ENCODE peak calls at places on chromosomes 1 and 21, in ten cellular contexts. One of them, this sample, is unnamed.

GRCh38 chr21:33518899-33519298 is 23.0 kb downstream of the GART start:
- DNase-seq in WTC11: no peak
- DNase-seq in choroid plexus epithelial cell: no peak
- DNase-seq in activated CD8-positive, alpha-beta memory T cell treated with anti-CD3 and anti-CD28 coated beads for 48 hours: no peak
- DNase-seq in adipocyte: no peak
- DNase-seq in RWPE1: no peak
- DNase-seq in hepatocyte: no peak
- DNase-seq in cardiac muscle cell: no peak
- DNase-seq in Calu3: no peak
- DNase-seq in stimulated activated effector memory CD8-positive, alpha-beta T cell treated with anti-CD3 and anti-CD28 coated beads, Interleukin-12 subunit alpha, Interleukin-12 subunit beta, amount 100 ng/mL, for 72 hours: no peak
- DNase-seq in this sample: no peak

GRCh38 chr1:239457491-239458488 is 71.4 kb downstream of the CHRM3 start:
- DNase-seq in WTC11: no peak
- DNase-seq in choroid plexus epithelial cell: no peak
- DNase-seq in activated CD8-positive, alpha-beta memory T cell treated with anti-CD3 and anti-CD28 coated beads for 48 hours: no peak
- DNase-seq in adipocyte: no peak
- DNase-seq in RWPE1: no peak
- DNase-seq in hepatocyte: no peak
- DNase-seq in cardiac muscle cell: no peak
- DNase-seq in Calu3: no peak
- DNase-seq in stimulated activated effector memory CD8-positive, alpha-beta T cell treated with anti-CD3 and anti-CD28 coated beads, Interleukin-12 subunit alpha, Interleukin-12 subunit beta, amount 100 ng/mL, for 72 hours: no peak
- DNase-seq in this sample: no peak

GRCh38 chr1:40344597-40344996 is 27.5 kb upstream of the COL9A2 start:
- DNase-seq in WTC11: no peak
- DNase-seq in choroid plexus epithelial cell: peak
- DNase-seq in activated CD8-positive, alpha-beta memory T cell treated with anti-CD3 and anti-CD28 coated beads for 48 hours: no peak
- DNase-seq in adipocyte: peak
- DNase-seq in RWPE1: no peak
- DNase-seq in hepatocyte: peak
- DNase-seq in cardiac muscle cell: peak
- DNase-seq in Calu3: peak
- DNase-seq in stimulated activated effector memory CD8-positive, alpha-beta T cell treated with anti-CD3 and anti-CD28 coated beads, Interleukin-12 subunit alpha, Interleukin-12 subunit beta, amount 100 ng/mL, for 72 hours: no peak
- DNase-seq in this sample: no peak

GRCh38 chr1:12717301-12717838 is 1.5 kb downstream of the AADACL3 start:
- DNase-seq in WTC11: no peak
- DNase-seq in choroid plexus epithelial cell: no peak
- DNase-seq in activated CD8-positive, alpha-beta memory T cell treated with anti-CD3 and anti-CD28 coated beads for 48 hours: no peak
- DNase-seq in adipocyte: no peak
- DNase-seq in RWPE1: no peak
- DNase-seq in hepatocyte: no peak
- DNase-seq in cardiac muscle cell: no peak
- DNase-seq in Calu3: no peak
- DNase-seq in stimulated activated effector memory CD8-positive, alpha-beta T cell treated with anti-CD3 and anti-CD28 coated beads, Interleukin-12 subunit alpha, Interleukin-12 subunit beta, amount 100 ng/mL, for 72 hours: no peak
- DNase-seq in this sample: no peak

GRCh38 chr1:234981758-234982157 is 146.9 kb downstream of the TOMM20 start:
- DNase-seq in WTC11: no peak
- DNase-seq in choroid plexus epithelial cell: no peak
- DNase-seq in activated CD8-positive, alpha-beta memory T cell treated with anti-CD3 and anti-CD28 coated beads for 48 hours: no peak
- DNase-seq in adipocyte: no peak
- DNase-seq in RWPE1: no peak
- DNase-seq in hepatocyte: no peak
- DNase-seq in cardiac muscle cell: no peak
- DNase-seq in Calu3: no peak
- DNase-seq in stimulated activated effector memory CD8-positive, alpha-beta T cell treated with anti-CD3 and anti-CD28 coated beads, Interleukin-12 subunit alpha, Interleukin-12 subunit beta, amount 100 ng/mL, for 72 hours: no peak
- DNase-seq in this sample: no peak

GRCh38 chr1:156865865-156866678 is 5.4 kb downstream of the NTRK1 start:
- DNase-seq in WTC11: no peak
- DNase-seq in choroid plexus epithelial cell: no peak
- DNase-seq in activated CD8-positive, alpha-beta memory T cell treated with anti-CD3 and anti-CD28 coated beads for 48 hours: no peak
- DNase-seq in adipocyte: no peak
- DNase-seq in RWPE1: no peak
- DNase-seq in hepatocyte: no peak
- DNase-seq in cardiac muscle cell: no peak
- DNase-seq in Calu3: no peak
- DNase-seq in stimulated activated effector memory CD8-positive, alpha-beta T cell treated with anti-CD3 and anti-CD28 coated beads, Interleukin-12 subunit alpha, Interleukin-12 subunit beta, amount 100 ng/mL, for 72 hours: no peak
- DNase-seq in this sample: no peak

GRCh38 chr1:98098473-98098872 is 177.6 kb upstream of the DPYD start:
- DNase-seq in WTC11: no peak
- DNase-seq in choroid plexus epithelial cell: no peak
- DNase-seq in activated CD8-positive, alpha-beta memory T cell treated with anti-CD3 and anti-CD28 coated beads for 48 hours: no peak
- DNase-seq in adipocyte: no peak
- DNase-seq in RWPE1: no peak
- DNase-seq in hepatocyte: no peak
- DNase-seq in cardiac muscle cell: no peak
- DNase-seq in Calu3: no peak
- DNase-seq in stimulated activated effector memory CD8-positive, alpha-beta T cell treated with anti-CD3 and anti-CD28 coated beads, Interleukin-12 subunit alpha, Interleukin-12 subunit beta, amount 100 ng/mL, for 72 hours: no peak
- DNase-seq in this sample: no peak

GRCh38 chr1:55081188-55081904 is 42.0 kb downstream of the PCSK9 start:
- DNase-seq in WTC11: no peak
- DNase-seq in choroid plexus epithelial cell: peak
- DNase-seq in activated CD8-positive, alpha-beta memory T cell treated with anti-CD3 and anti-CD28 coated beads for 48 hours: no peak
- DNase-seq in adipocyte: peak
- DNase-seq in RWPE1: peak
- DNase-seq in hepatocyte: no peak
- DNase-seq in cardiac muscle cell: peak
- DNase-seq in Calu3: no peak
- DNase-seq in stimulated activated effector memory CD8-positive, alpha-beta T cell treated with anti-CD3 and anti-CD28 coated beads, Interleukin-12 subunit alpha, Interleukin-12 subunit beta, amount 100 ng/mL, for 72 hours: no peak
- DNase-seq in this sample: no peak

GRCh38 chr1:234774971-234775370 is 165.0 kb upstream of the IRF2BP2 start:
- DNase-seq in WTC11: no peak
- DNase-seq in choroid plexus epithelial cell: peak
- DNase-seq in activated CD8-positive, alpha-beta memory T cell treated with anti-CD3 and anti-CD28 coated beads for 48 hours: no peak
- DNase-seq in adipocyte: no peak
- DNase-seq in RWPE1: no peak
- DNase-seq in hepatocyte: peak
- DNase-seq in cardiac muscle cell: no peak
- DNase-seq in Calu3: no peak
- DNase-seq in stimulated activated effector memory CD8-positive, alpha-beta T cell treated with anti-CD3 and anti-CD28 coated beads, Interleukin-12 subunit alpha, Interleukin-12 subunit beta, amount 100 ng/mL, for 72 hours: no peak
- DNase-seq in this sample: no peak

GRCh38 chr1:7106442-7107108 is 321.3 kb downstream of the CAMTA1 start:
- DNase-seq in WTC11: no peak
- DNase-seq in choroid plexus epithelial cell: no peak
- DNase-seq in activated CD8-positive, alpha-beta memory T cell treated with anti-CD3 and anti-CD28 coated beads for 48 hours: no peak
- DNase-seq in adipocyte: no peak
- DNase-seq in RWPE1: no peak
- DNase-seq in hepatocyte: no peak
- DNase-seq in cardiac muscle cell: no peak
- DNase-seq in Calu3: no peak
- DNase-seq in stimulated activated effector memory CD8-positive, alpha-beta T cell treated with anti-CD3 and anti-CD28 coated beads, Interleukin-12 subunit alpha, Interleukin-12 subunit beta, amount 100 ng/mL, for 72 hours: no peak
- DNase-seq in this sample: no peak

GRCh38 chr1:91864017-91864700 is 21.8 kb downstream of the TGFBR3 start:
- DNase-seq in WTC11: no peak
- DNase-seq in choroid plexus epithelial cell: peak
- DNase-seq in activated CD8-positive, alpha-beta memory T cell treated with anti-CD3 and anti-CD28 coated beads for 48 hours: no peak
- DNase-seq in adipocyte: peak
- DNase-seq in RWPE1: peak
- DNase-seq in hepatocyte: no peak
- DNase-seq in cardiac muscle cell: peak
- DNase-seq in Calu3: no peak
- DNase-seq in stimulated activated effector memory CD8-positive, alpha-beta T cell treated with anti-CD3 and anti-CD28 coated beads, Interleukin-12 subunit alpha, Interleukin-12 subunit beta, amount 100 ng/mL, for 72 hours: no peak
- DNase-seq in this sample: no peak

GRCh38 chr1:107277022-107277421 is 136.2 kb downstream of the NTNG1 start:
- DNase-seq in WTC11: peak
- DNase-seq in choroid plexus epithelial cell: peak
- DNase-seq in activated CD8-positive, alpha-beta memory T cell treated with anti-CD3 and anti-CD28 coated beads for 48 hours: no peak
- DNase-seq in adipocyte: peak
- DNase-seq in RWPE1: no peak
- DNase-seq in hepatocyte: peak
- DNase-seq in cardiac muscle cell: peak
- DNase-seq in Calu3: peak
- DNase-seq in stimulated activated effector memory CD8-positive, alpha-beta T cell treated with anti-CD3 and anti-CD28 coated beads, Interleukin-12 subunit alpha, Interleukin-12 subunit beta, amount 100 ng/mL, for 72 hours: no peak
- DNase-seq in this sample: peak

GRCh38 chr1:37149296-37149695 is 115.0 kb upstream of the GRIK3 start:
- DNase-seq in WTC11: no peak
- DNase-seq in choroid plexus epithelial cell: no peak
- DNase-seq in activated CD8-positive, alpha-beta memory T cell treated with anti-CD3 and anti-CD28 coated beads for 48 hours: no peak
- DNase-seq in adipocyte: no peak
- DNase-seq in RWPE1: no peak
- DNase-seq in hepatocyte: no peak
- DNase-seq in cardiac muscle cell: no peak
- DNase-seq in Calu3: no peak
- DNase-seq in stimulated activated effector memory CD8-positive, alpha-beta T cell treated with anti-CD3 and anti-CD28 coated beads, Interleukin-12 subunit alpha, Interleukin-12 subunit beta, amount 100 ng/mL, for 72 hours: no peak
- DNase-seq in this sample: no peak

GRCh38 chr1:66598670-66599069 is 64.7 kb downstream of the SGIP1 start:
- DNase-seq in WTC11: no peak
- DNase-seq in choroid plexus epithelial cell: peak
- DNase-seq in activated CD8-positive, alpha-beta memory T cell treated with anti-CD3 and anti-CD28 coated beads for 48 hours: no peak
- DNase-seq in adipocyte: peak
- DNase-seq in RWPE1: peak
- DNase-seq in hepatocyte: no peak
- DNase-seq in cardiac muscle cell: peak
- DNase-seq in Calu3: no peak
- DNase-seq in stimulated activated effector memory CD8-positive, alpha-beta T cell treated with anti-CD3 and anti-CD28 coated beads, Interleukin-12 subunit alpha, Interleukin-12 subunit beta, amount 100 ng/mL, for 72 hours: no peak
- DNase-seq in this sample: no peak

GRCh38 chr1:87421809-87422208 is 93.1 kb downstream of the LMO4 start:
- DNase-seq in WTC11: no peak
- DNase-seq in choroid plexus epithelial cell: no peak
- DNase-seq in activated CD8-positive, alpha-beta memory T cell treated with anti-CD3 and anti-CD28 coated beads for 48 hours: no peak
- DNase-seq in adipocyte: no peak
- DNase-seq in RWPE1: no peak
- DNase-seq in hepatocyte: no peak
- DNase-seq in cardiac muscle cell: no peak
- DNase-seq in Calu3: no peak
- DNase-seq in stimulated activated effector memory CD8-positive, alpha-beta T cell treated with anti-CD3 and anti-CD28 coated beads, Interleukin-12 subunit alpha, Interleukin-12 subunit beta, amount 100 ng/mL, for 72 hours: no peak
- DNase-seq in this sample: no peak

GRCh38 chr1:115437146-115437639 is 99.1 kb upstream of the NGF start:
- DNase-seq in WTC11: no peak
- DNase-seq in choroid plexus epithelial cell: no peak
- DNase-seq in activated CD8-positive, alpha-beta memory T cell treated with anti-CD3 and anti-CD28 coated beads for 48 hours: no peak
- DNase-seq in adipocyte: no peak
- DNase-seq in RWPE1: no peak
- DNase-seq in hepatocyte: no peak
- DNase-seq in cardiac muscle cell: no peak
- DNase-seq in Calu3: no peak
- DNase-seq in stimulated activated effector memory CD8-positive, alpha-beta T cell treated with anti-CD3 and anti-CD28 coated beads, Interleukin-12 subunit alpha, Interleukin-12 subunit beta, amount 100 ng/mL, for 72 hours: no peak
- DNase-seq in this sample: no peak

GRCh38 chr21:44464351-44464750 is 9.0 kb downstream of the LRRC3 start:
- DNase-seq in WTC11: no peak
- DNase-seq in choroid plexus epithelial cell: no peak
- DNase-seq in activated CD8-positive, alpha-beta memory T cell treated with anti-CD3 and anti-CD28 coated beads for 48 hours: no peak
- DNase-seq in adipocyte: no peak
- DNase-seq in RWPE1: no peak
- DNase-seq in hepatocyte: no peak
- DNase-seq in cardiac muscle cell: no peak
- DNase-seq in Calu3: no peak
- DNase-seq in stimulated activated effector memory CD8-positive, alpha-beta T cell treated with anti-CD3 and anti-CD28 coated beads, Interleukin-12 subunit alpha, Interleukin-12 subunit beta, amount 100 ng/mL, for 72 hours: no peak
- DNase-seq in this sample: no peak

GRCh38 chr1:30476911-30477459 is 246.4 kb downstream of the MATN1 start:
- DNase-seq in WTC11: no peak
- DNase-seq in choroid plexus epithelial cell: no peak
- DNase-seq in activated CD8-positive, alpha-beta memory T cell treated with anti-CD3 and anti-CD28 coated beads for 48 hours: no peak
- DNase-seq in adipocyte: no peak
- DNase-seq in RWPE1: no peak
- DNase-seq in hepatocyte: no peak
- DNase-seq in cardiac muscle cell: no peak
- DNase-seq in Calu3: no peak
- DNase-seq in stimulated activated effector memory CD8-positive, alpha-beta T cell treated with anti-CD3 and anti-CD28 coated beads, Interleukin-12 subunit alpha, Interleukin-12 subunit beta, amount 100 ng/mL, for 72 hours: no peak
- DNase-seq in this sample: no peak

GRCh38 chr21:15010645-15011044 is 54.2 kb downstream of the NRIP1 start:
- DNase-seq in WTC11: no peak
- DNase-seq in choroid plexus epithelial cell: peak
- DNase-seq in activated CD8-positive, alpha-beta memory T cell treated with anti-CD3 and anti-CD28 coated beads for 48 hours: no peak
- DNase-seq in adipocyte: no peak
- DNase-seq in RWPE1: no peak
- DNase-seq in hepatocyte: no peak
- DNase-seq in cardiac muscle cell: peak
- DNase-seq in Calu3: no peak
- DNase-seq in stimulated activated effector memory CD8-positive, alpha-beta T cell treated with anti-CD3 and anti-CD28 coated beads, Interleukin-12 subunit alpha, Interleukin-12 subunit beta, amount 100 ng/mL, for 72 hours: no peak
- DNase-seq in this sample: no peak

GRCh38 chr1:88736633-88737248 is 52.7 kb downstream of the PKN2 start:
- DNase-seq in WTC11: peak
- DNase-seq in choroid plexus epithelial cell: peak
- DNase-seq in activated CD8-positive, alpha-beta memory T cell treated with anti-CD3 and anti-CD28 coated beads for 48 hours: no peak
- DNase-seq in adipocyte: peak
- DNase-seq in RWPE1: peak
- DNase-seq in hepatocyte: peak
- DNase-seq in cardiac muscle cell: peak
- DNase-seq in Calu3: peak
- DNase-seq in stimulated activated effector memory CD8-positive, alpha-beta T cell treated with anti-CD3 and anti-CD28 coated beads, Interleukin-12 subunit alpha, Interleukin-12 subunit beta, amount 100 ng/mL, for 72 hours: no peak
- DNase-seq in this sample: peak

GRCh38 chr21:21907271-21907670 is 909.1 kb downstream of the NCAM2 start:
- DNase-seq in WTC11: no peak
- DNase-seq in choroid plexus epithelial cell: peak
- DNase-seq in activated CD8-positive, alpha-beta memory T cell treated with anti-CD3 and anti-CD28 coated beads for 48 hours: no peak
- DNase-seq in adipocyte: no peak
- DNase-seq in RWPE1: no peak
- DNase-seq in hepatocyte: no peak
- DNase-seq in cardiac muscle cell: no peak
- DNase-seq in Calu3: no peak
- DNase-seq in stimulated activated effector memory CD8-positive, alpha-beta T cell treated with anti-CD3 and anti-CD28 coated beads, Interleukin-12 subunit alpha, Interleukin-12 subunit beta, amount 100 ng/mL, for 72 hours: no peak
- DNase-seq in this sample: no peak

GRCh38 chr1:29197590-29197924 is 15.9 kb upstream of the SRSF4 start:
- DNase-seq in WTC11: peak
- DNase-seq in choroid plexus epithelial cell: peak
- DNase-seq in activated CD8-positive, alpha-beta memory T cell treated with anti-CD3 and anti-CD28 coated beads for 48 hours: no peak
- DNase-seq in adipocyte: peak
- DNase-seq in RWPE1: no peak
- DNase-seq in hepatocyte: peak
- DNase-seq in cardiac muscle cell: peak
- DNase-seq in Calu3: peak
- DNase-seq in stimulated activated effector memory CD8-positive, alpha-beta T cell treated with anti-CD3 and anti-CD28 coated beads, Interleukin-12 subunit alpha, Interleukin-12 subunit beta, amount 100 ng/mL, for 72 hours: no peak
- DNase-seq in this sample: peak

GRCh38 chr1:9319789-9320519 is 27.3 kb downstream of the SPSB1 start:
- DNase-seq in WTC11: peak
- DNase-seq in choroid plexus epithelial cell: no peak
- DNase-seq in activated CD8-positive, alpha-beta memory T cell treated with anti-CD3 and anti-CD28 coated beads for 48 hours: no peak
- DNase-seq in adipocyte: no peak
- DNase-seq in RWPE1: no peak
- DNase-seq in hepatocyte: peak
- DNase-seq in cardiac muscle cell: no peak
- DNase-seq in Calu3: no peak
- DNase-seq in stimulated activated effector memory CD8-positive, alpha-beta T cell treated with anti-CD3 and anti-CD28 coated beads, Interleukin-12 subunit alpha, Interleukin-12 subunit beta, amount 100 ng/mL, for 72 hours: no peak
- DNase-seq in this sample: no peak

GRCh38 chr1:175818929-175819328 is 75.5 kb upstream of the TNR start:
- DNase-seq in WTC11: no peak
- DNase-seq in choroid plexus epithelial cell: no peak
- DNase-seq in activated CD8-positive, alpha-beta memory T cell treated with anti-CD3 and anti-CD28 coated beads for 48 hours: no peak
- DNase-seq in adipocyte: no peak
- DNase-seq in RWPE1: no peak
- DNase-seq in hepatocyte: no peak
- DNase-seq in cardiac muscle cell: no peak
- DNase-seq in Calu3: no peak
- DNase-seq in stimulated activated effector memory CD8-positive, alpha-beta T cell treated with anti-CD3 and anti-CD28 coated beads, Interleukin-12 subunit alpha, Interleukin-12 subunit beta, amount 100 ng/mL, for 72 hours: no peak
- DNase-seq in this sample: no peak

GRCh38 chr1:38872401-38873026 is 634 bp downstream of the MYCBP start:
- DNase-seq in WTC11: peak
- DNase-seq in choroid plexus epithelial cell: peak
- DNase-seq in activated CD8-positive, alpha-beta memory T cell treated with anti-CD3 and anti-CD28 coated beads for 48 hours: no peak
- DNase-seq in adipocyte: peak
- DNase-seq in RWPE1: peak
- DNase-seq in hepatocyte: peak
- DNase-seq in cardiac muscle cell: peak
- DNase-seq in Calu3: no peak
- DNase-seq in stimulated activated effector memory CD8-positive, alpha-beta T cell treated with anti-CD3 and anti-CD28 coated beads, Interleukin-12 subunit alpha, Interleukin-12 subunit beta, amount 100 ng/mL, for 72 hours: peak
- DNase-seq in this sample: peak

GRCh38 chr1:229891227-229891626 is 175.8 kb upstream of the GALNT2 start:
- DNase-seq in WTC11: no peak
- DNase-seq in choroid plexus epithelial cell: no peak
- DNase-seq in activated CD8-positive, alpha-beta memory T cell treated with anti-CD3 and anti-CD28 coated beads for 48 hours: no peak
- DNase-seq in adipocyte: no peak
- DNase-seq in RWPE1: no peak
- DNase-seq in hepatocyte: no peak
- DNase-seq in cardiac muscle cell: no peak
- DNase-seq in Calu3: no peak
- DNase-seq in stimulated activated effector memory CD8-positive, alpha-beta T cell treated with anti-CD3 and anti-CD28 coated beads, Interleukin-12 subunit alpha, Interleukin-12 subunit beta, amount 100 ng/mL, for 72 hours: no peak
- DNase-seq in this sample: no peak

This sample was measured in endothelial cell.